ENCODE peak calls at places on chromosomes 11 and 22, in five cellular contexts. R is AG08395; Q is non-pigmented ciliary epithelial cell; F is CD4-positive, alpha-beta memory T cell; V is T-helper 1 cell. T is an unnamed sample.

GRCh38 chr11:57502870-57503269 is 12.6 kb downstream of the SLC43A1 start:
- DNase-seq in R (no peak), Q (no peak), F (no peak), V (no peak), T (no peak)

GRCh38 chr22:42997577-42997976 is 17.4 kb downstream of the PACSIN2 start:
- DNase-seq in R (no peak), Q (no peak), F (no peak), V (no peak), T (no peak)

GRCh38 chr11:3849297-3849874 is 6.1 kb upstream of the STIM1 start:
- DNase-seq in R (peak; percentile 58), Q (no peak), F (peak; percentile 61), V (no peak), T (no peak)

GRCh38 chr11:67060111-67060522 is 3.5 kb downstream of the RHOD start:
- DNase-seq in R (no peak), Q (no peak), F (no peak), V (no peak), T (no peak)

GRCh38 chr11:131695889-131696429 is 325.5 kb downstream of the NTM start:
- DNase-seq in R (no peak), Q (no peak), F (no peak), V (no peak), T (no peak)

GRCh38 chr22:29382575-29383328 is 5.6 kb downstream of the AP1B1 start:
- DNase-seq in R (no peak), Q (no peak), F (no peak), V (no peak), T (no peak)

GRCh38 chr11:31887180-31887579 is 76.1 kb upstream of the PAX6 start:
- DNase-seq in R (no peak), Q (no peak), F (no peak), V (no peak), T (no peak)

GRCh38 chr22:21445437-21446127 is 21.6 kb upstream of the TMEM191C start:
- DNase-seq in R (no peak), Q (no peak), F (no peak), V (no peak), T (no peak)

T was measured in cortex of kidney.